ENCODE peak calls at places on chromosomes 3 and 15, in four cellular contexts. Z is adrenal gland, Y is thyroid gland, D is spleen. G is an unnamed sample.
A peak's percentile ranks its signal among the peaks of the same experiment; 100 is the strongest.

GRCh38 chr3:195897853-195898415 is 10.4 kb downstream of the TNK2 start:
- DNase-seq in Z (no peak), Y (no peak), D (peak; percentile 74), G (no peak)

GRCh38 chr3:124092811-124093210 is 100.9 kb upstream of the ROPN1 start:
- DNase-seq in Z (no peak), Y (no peak), D (no peak), G (no peak)

GRCh38 chr3:45226206-45226915 is at the start of gene TMEM158:
- DNase-seq in Z (peak; percentile 90), Y (peak; percentile 75), D (peak; percentile 89), G (peak; percentile 87)

GRCh38 chr15:69823223-69823907 is 274.4 kb downstream of the TLE3 start:
- DNase-seq in Z (no peak), Y (no peak), D (no peak), G (no peak)

GRCh38 chr3:190695994-190696393 is 166.5 kb downstream of the GMNC start:
- DNase-seq in Z (no peak), Y (no peak), D (no peak), G (no peak)

GRCh38 chr3:157920804-157921203 is 185.4 kb downstream of the SHOX2 start:
- DNase-seq in Z (no peak), Y (no peak), D (no peak), G (peak; percentile 5)

GRCh38 chr15:63218114-63218808 is 28.9 kb downstream of the RAB8B start:
- DNase-seq in Z (no peak), Y (no peak), D (no peak), G (peak; percentile 16)

GRCh38 chr3:125165189-125165947 is 47.2 kb downstream of the SLC12A8 start:
- DNase-seq in Z (no peak), Y (peak; percentile 61), D (no peak), G (no peak)

GRCh38 chr3:195352895-195353488 is 82.0 kb upstream of the XXYLT1 start:
- DNase-seq in Z (no peak), Y (no peak), D (no peak), G (no peak)

GRCh38 chr3:171088984-171089754 is 62.6 kb upstream of the SLC2A2 start:
- DNase-seq in Z (no peak), Y (no peak), D (no peak), G (no peak)

GRCh38 chr15:63323798-63324651 is 46.6 kb downstream of the APH1B start:
- DNase-seq in Z (no peak), Y (no peak), D (no peak), G (no peak)

GRCh38 chr15:91529534-91529933 is 324.0 kb upstream of the SLCO3A1 start:
- DNase-seq in Z (no peak), Y (no peak), D (no peak), G (no peak)

GRCh38 chr3:36060950-36061349 is 319.4 kb upstream of the STAC start:
- DNase-seq in Z (no peak), Y (no peak), D (no peak), G (no peak)

GRCh38 chr3:46017720-46018119 is 9.6 kb downstream of the XCR1 start:
- DNase-seq in Z (no peak), Y (no peak), D (no peak), G (no peak)

DNA sequence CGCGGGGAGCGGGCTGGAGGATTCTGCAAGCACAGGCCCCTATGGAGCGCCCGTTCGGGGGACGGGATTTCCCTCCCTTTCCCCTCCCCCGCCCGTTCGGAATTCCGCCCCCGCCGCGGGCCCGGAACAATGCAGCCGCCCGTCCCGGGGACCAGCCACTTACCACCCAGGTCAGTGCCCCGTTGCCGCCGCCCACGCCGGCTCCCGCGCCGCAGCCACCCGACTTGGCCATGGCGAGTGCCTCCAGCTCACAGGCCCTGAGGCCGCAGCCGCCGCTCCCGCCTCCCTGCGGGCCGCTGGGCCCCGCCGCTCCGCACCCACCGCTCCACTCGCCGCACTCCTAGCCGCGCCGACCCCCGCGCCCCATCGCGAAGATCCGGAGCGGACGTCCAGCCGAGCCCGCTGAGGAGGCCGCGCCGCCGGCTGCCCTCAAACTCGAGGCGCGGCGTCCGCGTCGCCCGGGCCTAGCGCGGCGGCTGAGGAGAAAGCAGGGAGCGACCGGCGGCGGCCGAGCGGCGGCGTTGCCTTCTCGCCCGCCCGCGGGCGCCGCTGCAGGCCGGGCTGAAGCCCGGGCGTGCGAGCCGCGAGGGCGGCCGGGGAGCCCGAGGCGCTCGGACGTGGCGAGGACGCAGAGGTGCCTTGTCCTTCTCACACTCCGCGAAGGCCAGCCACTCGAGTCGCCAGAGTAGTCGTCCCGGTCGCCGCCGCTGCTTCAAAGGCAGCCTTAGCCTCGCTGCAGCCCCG is 469 bp downstream of the TOP2B start:
- DNase-seq in Z (peak; percentile 78), Y (peak; percentile 83), D (peak; percentile 95), G (peak; percentile 69)
- TF ChIP-seq POLR2A in Z (peak; percentile 37), Y (no peak), D (no peak), G (no peak)

GRCh38 chr3:71542548-71543370 is 40.8 kb downstream of the FOXP1 start:
- DNase-seq in Z (peak; percentile 48), Y (peak; percentile 20), D (peak; percentile 83), G (peak; percentile 76)
- TF ChIP-seq POLR2A in Z (no peak), Y (no peak), D (no peak), G (no peak)

GRCh38 chr15:62060116-62060895 is at the start of gene VPS13C:
- DNase-seq in Z (peak; percentile 93), Y (peak; percentile 94), D (peak; percentile 98), G (peak; percentile 93)
- TF ChIP-seq POLR2A in Z (peak; percentile 75), Y (peak; percentile 92), D (peak; percentile 76), G (peak; percentile 81)

GRCh38 chr3:4988815-4989648 is 9.8 kb downstream of the BHLHE40 start:
- DNase-seq in Z (no peak), Y (peak; percentile 23), D (no peak), G (peak; percentile 94)
- TF ChIP-seq POLR2A in Z (no peak), Y (no peak), D (no peak), G (peak; percentile 28)

DNA sequence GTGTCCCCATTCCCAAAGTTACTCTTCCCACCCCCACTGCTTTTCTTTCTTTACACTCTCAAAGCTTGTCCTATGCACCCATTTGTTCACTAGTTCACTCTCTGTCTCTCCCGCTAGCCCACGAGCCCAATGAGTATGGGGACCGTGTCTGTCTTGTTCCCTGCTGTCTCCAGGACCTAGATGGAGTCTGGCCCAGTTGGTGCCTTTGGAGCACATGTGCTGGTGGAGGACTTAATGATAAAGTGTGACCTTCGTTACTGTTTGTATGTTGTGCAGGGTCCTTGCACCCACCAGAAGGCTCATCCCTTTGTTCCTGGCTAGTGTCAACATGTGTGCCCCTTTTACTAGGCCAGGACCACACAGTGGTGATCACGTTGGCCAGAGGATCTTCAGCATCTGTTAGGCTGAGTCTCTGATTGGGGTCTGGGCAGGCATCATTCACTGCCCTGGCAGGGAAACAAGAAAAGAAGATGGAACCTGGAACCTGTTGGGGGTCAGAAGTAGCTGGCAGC is 7.4 kb downstream of the CISH start:
- DNase-seq in Z (no peak), Y (no peak), D (no peak), G (no peak)
- TF ChIP-seq POLR2A in Z (no peak), Y (no peak), D (no peak), G (no peak)

G was measured in body of pancreas.